ENCODE peak calls at places on chromosomes 12 and 14, in four cellular contexts. E is K562, S is SK-N-SH, L is GM12878. V is an unnamed sample.

GRCh38 chr14:92846162-92846897 is 52.2 kb downstream of the GOLGA5 start:
- DNase-seq in L (peak), E (peak), S (no peak), V (no peak)

GRCh38 chr14:68359862-68360552 is 432.9 kb downstream of the ZFP36L1 start:
- DNase-seq in E (peak), L (no peak), S (no peak), V (no peak)

GRCh38 chr12:22653075-22653474 is 28.1 kb downstream of the ETNK1 start:
- DNase-seq in E (no peak), L (no peak), S (no peak), V (no peak)

GRCh38 chr12:18651525-18651924 is 86.3 kb downstream of the PLCZ1 start:
- DNase-seq in L (no peak), E (no peak), S (no peak), V (no peak)

GRCh38 chr14:33454022-33454645 is 496.7 kb downstream of the EGLN3 start:
- DNase-seq in L (no peak), S (no peak), E (no peak), V (no peak)

GRCh38 chr12:101942206-101942605 is 64.8 kb downstream of the DRAM1 start:
- DNase-seq in L (no peak), E (no peak), S (no peak), V (no peak)

GRCh38 chr14:95151561-95151960 is 5.8 kb downstream of the DICER1 start:
- DNase-seq in L (no peak), S (no peak), E (no peak), V (no peak)

GRCh38 chr12:93825926-93826599 is 148.9 kb downstream of the CRADD start:
- DNase-seq in E (no peak), S (no peak), L (no peak), V (no peak)

GRCh38 chr14:68669644-68670343 is 123.1 kb downstream of the ZFP36L1 start:
- DNase-seq in L (no peak), S (no peak), E (no peak), V (no peak)

GRCh38 chr12:80064269-80064668 is 35.1 kb upstream of the OTOGL start:
- DNase-seq in E (no peak), S (no peak), L (no peak), V (no peak)

GRCh38 chr12:80064951-80065350 is 34.4 kb upstream of the OTOGL start:
- DNase-seq in E (no peak), L (no peak), S (no peak), V (no peak)

GRCh38 chr12:80068173-80068572 is 31.2 kb upstream of the OTOGL start:
- DNase-seq in E (peak), S (no peak), L (no peak), V (peak)
- TF ChIP-seq CTCF in E (peak), S (no peak), L (no peak), V (no peak)

DNA sequence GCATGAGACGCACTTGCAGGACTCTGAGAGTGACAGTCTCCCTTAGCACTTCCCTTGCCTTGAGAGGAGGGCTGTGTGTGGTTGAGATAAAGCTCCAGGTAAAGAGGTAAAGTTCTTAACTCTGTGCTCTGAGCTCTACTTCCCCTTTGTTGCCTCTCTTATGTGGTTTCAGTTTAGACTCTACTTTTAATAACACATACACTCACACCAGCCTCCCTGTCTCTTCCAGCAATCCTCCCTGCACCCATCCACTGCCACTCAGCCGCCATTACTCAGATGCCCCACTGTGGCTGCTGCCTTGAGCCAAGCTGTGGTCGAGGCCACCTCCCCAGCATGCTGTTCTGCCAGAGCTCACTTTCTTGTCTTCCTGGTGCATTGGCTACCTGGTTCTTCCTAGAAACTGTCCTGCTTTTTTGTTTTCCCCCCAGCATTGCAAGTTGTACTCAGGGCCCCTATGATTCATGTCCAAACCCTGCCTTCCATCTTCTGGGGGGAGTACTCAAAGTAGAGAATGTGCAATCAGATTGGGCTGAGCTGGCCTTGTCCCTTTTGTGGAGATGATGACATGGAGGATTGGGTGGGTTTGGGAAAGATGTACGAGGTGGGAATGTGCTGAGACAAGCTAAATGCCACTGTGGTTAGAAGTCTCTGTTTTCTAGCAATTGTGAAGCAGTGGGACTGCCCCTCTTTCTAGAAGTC is 115.5 kb upstream of the PARP11 start:
- DNase-seq in L (peak), E (no peak), S (no peak), V (no peak)
- TF ChIP-seq USF1 in L (no peak), E (no peak), S (no peak), V (no peak)

DNA sequence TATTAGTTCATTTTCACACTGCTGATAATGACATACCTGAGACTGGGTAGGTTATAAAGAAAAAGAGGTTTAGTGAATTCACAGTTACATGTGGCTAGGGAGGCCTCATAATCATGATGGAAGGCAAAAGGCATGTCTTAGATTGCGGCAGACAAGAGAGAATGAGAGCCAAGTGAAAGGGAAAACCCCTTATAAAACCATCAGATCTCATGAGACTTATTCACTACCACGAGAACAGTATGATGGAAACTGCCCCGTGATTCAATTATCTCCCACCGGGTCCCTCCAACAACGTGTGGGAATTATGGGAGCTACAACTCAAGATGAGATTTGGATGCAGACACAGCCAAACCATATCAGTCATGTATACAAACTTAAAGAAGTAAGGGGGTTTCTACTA is 19.1 kb upstream of the PYROXD1 start:
- DNase-seq in L (no peak), S (no peak), E (no peak), V (no peak)
- TF ChIP-seq MAX in L (no peak), S (no peak), E (no peak), V (no peak)

GRCh38 chr12:64092507-64092906 is 129.6 kb downstream of the KICS2 start:
- DNase-seq in S (peak), E (no peak), L (no peak), V (no peak)
- TF ChIP-seq CTCF in S (no peak), E (no peak), L (no peak), V (no peak)

GRCh38 chr14:74571441-74571841 is 40.6 kb downstream of the LTBP2 start:
- DNase-seq in S (no peak), L (no peak), E (no peak), V (no peak)

GRCh38 chr14:74570696-74571095 is 41.3 kb downstream of the LTBP2 start:
- DNase-seq in L (no peak), S (no peak), E (no peak), V (no peak)

GRCh38 chr14:74568896-74569295 is 43.1 kb downstream of the LTBP2 start:
- DNase-seq in S (no peak), E (no peak), L (no peak), V (no peak)

GRCh38 chr14:74569387-74569786 is 42.6 kb downstream of the LTBP2 start:
- DNase-seq in L (no peak), S (peak), E (no peak), V (no peak)

DNA sequence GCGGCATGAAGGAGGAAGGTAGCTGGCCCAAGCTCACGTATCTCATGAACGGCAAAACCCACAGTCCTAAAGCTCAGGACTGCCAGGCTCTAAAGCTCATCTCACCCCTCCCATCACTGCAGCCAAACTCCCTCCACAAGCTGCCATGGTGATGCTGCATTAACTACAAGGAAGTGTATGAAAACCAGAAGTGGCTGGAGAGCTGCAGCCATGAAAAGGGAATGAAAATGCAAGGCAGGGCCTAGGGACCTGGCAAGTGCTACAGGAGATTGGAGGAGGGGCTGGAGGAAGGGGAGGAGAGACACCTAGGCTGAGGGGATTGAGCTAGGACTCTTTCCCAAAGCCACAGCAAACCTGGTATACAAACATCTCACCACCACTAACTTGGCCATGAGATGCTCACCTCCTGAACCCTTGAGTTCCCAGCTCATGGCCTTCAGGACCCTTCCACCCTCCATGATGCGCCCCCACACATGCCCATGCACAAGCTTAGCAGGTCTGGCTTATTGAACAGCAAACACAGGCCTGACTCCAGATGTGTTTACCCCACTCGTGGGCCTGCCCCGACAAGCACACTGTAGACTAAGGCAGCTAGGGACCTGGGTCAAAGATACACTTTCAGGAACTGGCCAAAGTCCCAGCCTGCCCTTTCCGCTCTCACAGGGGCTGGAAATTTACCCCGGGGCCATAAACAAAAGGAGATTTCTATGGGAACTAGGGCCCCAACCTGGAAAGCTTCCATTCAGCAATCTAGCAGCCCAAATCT is 42.0 kb downstream of the LTBP2 start:
- DNase-seq in L (no peak), S (no peak), E (no peak), V (no peak)
- TF ChIP-seq USF1 in L (no peak), S (no peak), E (no peak), V (no peak)

DNA sequence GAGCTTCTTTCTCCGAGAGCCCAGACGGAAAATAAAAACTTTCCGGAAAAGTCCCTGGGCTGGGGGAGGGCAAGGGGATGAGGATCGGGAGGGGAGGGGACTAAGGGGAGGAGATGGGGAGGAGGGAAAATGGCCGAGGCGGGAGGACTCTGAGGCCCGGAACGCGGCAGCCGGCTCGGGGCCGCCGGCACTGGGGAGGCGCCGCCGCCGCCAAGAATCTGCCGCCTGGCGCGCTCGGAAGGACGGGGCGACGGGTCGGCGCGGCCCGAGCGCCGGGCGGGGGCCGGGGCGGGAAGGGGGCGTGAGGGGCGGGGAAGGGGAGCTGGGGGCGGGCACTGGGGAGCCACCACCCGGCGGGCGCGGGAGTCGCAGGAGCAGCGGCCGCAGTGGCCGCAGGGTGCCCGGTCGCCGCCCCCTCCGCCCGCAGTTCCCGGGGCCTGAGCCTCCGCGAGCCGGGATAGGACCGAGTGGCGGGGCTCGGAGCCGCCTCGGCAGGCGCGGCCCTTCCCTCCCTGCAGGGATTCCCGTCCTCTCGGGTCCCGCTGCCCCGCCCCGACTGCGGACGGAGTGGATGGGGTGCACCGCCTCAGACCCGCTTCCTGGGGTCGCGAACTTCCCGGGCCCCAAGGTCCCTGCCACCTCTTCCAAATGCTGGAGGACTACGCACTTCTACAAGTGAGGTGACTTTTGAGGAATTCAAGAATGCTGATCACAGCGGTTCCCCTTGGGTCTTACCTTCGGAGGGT is at the start of gene PRKD1:
- DNase-seq in E (peak), S (peak), L (no peak), V (peak)
- TF ChIP-seq MAX in E (no peak), S (no peak), L (no peak), V (no peak)

DNA sequence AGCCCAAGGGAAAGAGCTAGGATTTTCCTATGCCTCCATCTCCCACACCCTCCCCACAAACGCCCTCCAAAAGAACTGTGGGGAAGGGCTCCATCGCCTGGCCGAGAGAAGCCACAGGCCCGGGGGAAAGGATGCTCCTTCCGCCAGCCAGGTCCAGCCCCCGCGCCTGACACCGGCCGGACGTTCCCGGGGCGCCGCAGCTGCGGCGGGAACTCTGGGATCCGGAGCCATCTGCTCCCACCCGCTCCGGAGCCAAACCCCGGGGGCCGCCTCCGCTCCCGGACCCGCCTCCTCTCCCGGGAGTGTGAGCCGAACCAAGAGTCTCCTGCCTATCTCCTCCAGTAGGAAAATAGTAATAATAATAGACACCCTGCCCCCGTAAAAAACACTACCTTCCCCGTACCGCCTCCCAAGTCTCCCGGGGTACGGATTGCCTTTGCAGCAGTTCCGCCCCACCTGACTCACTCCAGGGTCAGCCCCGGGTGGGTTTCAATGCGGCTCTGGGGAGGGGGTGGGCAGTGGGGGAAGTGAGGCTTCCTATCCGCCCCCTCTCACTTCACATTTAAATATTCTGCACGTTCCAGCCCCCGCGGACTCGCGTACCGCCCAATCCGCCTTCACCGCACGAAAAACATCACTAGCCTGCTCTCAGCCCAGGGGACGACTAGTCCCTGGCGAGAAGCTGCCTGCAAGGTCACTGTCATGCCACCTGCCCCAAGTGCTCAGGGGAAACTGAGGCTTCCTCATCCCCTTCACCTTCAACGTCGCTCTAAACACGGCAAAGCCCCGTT is 2.4 kb downstream of the AGAP2 start:
- DNase-seq in S (peak), E (peak), L (no peak), V (peak)
- TF ChIP-seq CTCF in S (peak), E (peak), L (no peak), V (no peak)